ENCODE peak calls at places on chromosomes 5 and 9, in seven cellular contexts. D is tibial nerve, L is testis, W is heart left ventricle, C is HepG2, F is spleen, B is erythroblast. G is an unnamed sample.

GRCh38 chr9:38066907-38067610 is 2.0 kb downstream of the SHB start:
- DNase-seq in C (no peak), W (peak; percentile 62), D (no peak), F (peak; percentile 83), L (peak; percentile 29), B (peak; percentile 28), G (peak; percentile 80)

GRCh38 chr9:98427491-98427890 is 172.0 kb upstream of the TBC1D2 start:
- DNase-seq in F (no peak), C (no peak), W (no peak), L (no peak), B (no peak), D (no peak), G (no peak)

GRCh38 chr9:114004221-114004716 is 73.8 kb downstream of the AMBP start:
- DNase-seq in D (no peak), C (no peak), F (peak; percentile 73), B (no peak), W (peak; percentile 84), L (peak; percentile 38), G (peak; percentile 45)

GRCh38 chr9:79962836-79963235 is 391.1 kb downstream of the TLE4 start:
- DNase-seq in F (no peak), W (no peak), D (no peak), B (no peak), C (no peak), L (no peak), G (no peak)

GRCh38 chr9:95587071-95587964 is 70.5 kb upstream of the PTCH1 start:
- DNase-seq in L (no peak), W (no peak), C (no peak), B (no peak), F (no peak), D (no peak), G (no peak)

GRCh38 chr9:117869287-117869686 is 165.1 kb downstream of the TLR4 start:
- DNase-seq in F (no peak), L (no peak), C (no peak), D (no peak), W (no peak), B (no peak), G (no peak)

GRCh38 chr5:96279796-96280542 is 153.1 kb downstream of the PCSK1 start:
- DNase-seq in F (no peak), L (no peak), W (no peak), C (peak; percentile 62), D (no peak), B (no peak), G (no peak)

GRCh38 chr5:6158974-6159863 is 219.1 kb downstream of the MED10 start:
- DNase-seq in C (peak; percentile 12), L (no peak), W (no peak), D (no peak), F (no peak), B (no peak), G (no peak)

GRCh38 chr5:14464661-14465060 is 116.9 kb upstream of the OTULINL start:
- DNase-seq in L (no peak), B (no peak), D (no peak), W (no peak), F (no peak), C (no peak), G (no peak)

GRCh38 chr5:96079075-96079474 is 117.4 kb upstream of the ELL2 start:
- DNase-seq in D (no peak), F (no peak), W (no peak), L (no peak), C (peak; percentile 35), B (no peak), G (no peak)

GRCh38 chr9:79224672-79225433 is 346.9 kb upstream of the TLE4 start:
- DNase-seq in B (no peak), D (no peak), L (no peak), F (no peak), C (no peak), W (no peak), G (no peak)

DNA sequence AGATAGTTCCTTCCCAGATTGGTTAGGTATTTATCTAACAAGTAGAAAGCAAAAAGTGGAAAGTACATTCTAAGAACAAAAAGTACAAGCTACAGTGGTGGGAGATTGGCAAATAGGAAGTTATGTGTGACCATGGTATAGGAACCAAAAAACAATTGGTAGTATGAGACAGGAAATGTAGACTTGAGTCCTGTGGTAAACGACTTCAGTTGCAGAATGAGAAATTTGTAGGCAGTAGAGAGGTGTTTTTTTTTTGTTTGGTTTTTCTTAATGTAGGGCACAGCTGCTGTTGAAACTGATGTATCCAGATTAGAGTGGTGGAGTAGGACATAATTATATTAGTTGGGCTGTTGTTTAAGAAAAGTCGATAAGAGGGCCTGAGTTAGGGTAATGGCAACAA is 72.0 kb downstream of the CCNH start:
- DNase-seq in C (no peak), F (no peak), D (no peak), L (no peak), B (no peak), W (no peak), G (no peak)
- TF ChIP-seq POLR2A in C (no peak), F (no peak), D (no peak), L (no peak), B (no peak), W (no peak), G (no peak)

DNA sequence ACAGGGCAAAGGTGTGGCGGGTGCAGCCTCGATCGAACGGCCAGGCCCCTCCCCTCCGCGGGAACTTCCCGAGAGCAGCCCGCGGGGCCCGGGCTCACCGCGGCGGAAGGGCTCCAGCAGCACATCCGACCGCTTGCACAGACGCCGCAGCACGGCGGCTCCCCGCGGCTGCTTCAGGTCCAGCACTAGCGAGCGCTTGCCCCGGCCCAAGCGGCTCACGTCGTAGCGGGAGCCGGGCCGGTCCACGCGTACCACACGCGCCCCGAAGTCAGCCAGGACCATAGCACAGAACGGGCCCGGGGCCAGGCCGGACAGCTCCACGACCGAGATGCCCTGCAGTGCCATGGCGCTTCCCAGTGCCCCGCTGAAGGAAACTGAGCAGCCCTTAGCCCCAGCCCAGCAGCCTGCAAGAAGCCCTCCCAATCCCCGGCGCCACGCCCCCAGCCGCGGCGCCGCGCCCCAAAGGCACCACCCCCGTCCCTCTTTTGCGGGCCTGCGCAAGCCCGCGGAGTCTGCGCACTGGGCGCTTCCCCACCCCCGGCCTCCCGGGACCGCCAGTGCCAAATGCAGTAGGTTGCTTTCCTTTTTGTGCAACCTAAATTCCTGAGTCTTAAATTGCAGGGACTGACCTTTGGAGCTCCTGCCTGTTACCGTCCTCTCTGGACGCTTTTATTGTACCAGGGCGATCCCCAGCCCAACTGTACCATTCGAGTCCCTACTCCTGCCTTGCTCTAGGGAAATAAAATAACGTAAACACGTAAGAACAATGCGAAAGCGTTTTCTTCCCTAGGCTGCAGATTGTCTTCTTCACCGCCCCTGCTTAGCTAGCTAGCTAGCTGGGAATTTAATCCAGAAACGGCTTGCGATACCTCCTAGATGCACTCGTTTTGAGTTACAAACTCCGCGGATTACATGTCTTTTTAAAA is at the start of gene AMACR:
- DNase-seq in D (peak; percentile 80), F (peak; percentile 98), L (peak; percentile 93), W (peak; percentile 93), B (peak; percentile 92), C (peak; percentile 95), G (peak; percentile 94)
- TF ChIP-seq POLR2A in D (peak; percentile 89), F (no peak), L (peak; percentile 35), W (no peak), B (peak; percentile 86), C (peak; percentile 94), G (peak; percentile 93)

GRCh38 chr9:107283621-107284616 is 840 bp downstream of the RAD23B start:
- DNase-seq in D (peak; percentile 37), F (peak; percentile 95), W (peak; percentile 81), L (peak; percentile 84), B (peak; percentile 82), C (peak; percentile 73), G (peak; percentile 81)
- TF ChIP-seq POLR2A in D (no peak), F (no peak), W (no peak), L (no peak), B (no peak), C (no peak), G (no peak)

GRCh38 chr9:101114317-101114716 is 85.8 kb downstream of the PLPPR1 start:
- DNase-seq in B (no peak), C (no peak), D (no peak), L (no peak), F (no peak), W (no peak), G (no peak)

GRCh38 chr9:101121836-101122399 is 93.4 kb downstream of the PLPPR1 start:
- DNase-seq in W (no peak), D (no peak), L (no peak), C (no peak), F (no peak), B (no peak), G (no peak)

GRCh38 chr9:101115062-101115461 is 86.5 kb downstream of the PLPPR1 start:
- DNase-seq in B (no peak), W (no peak), D (no peak), L (no peak), F (no peak), C (no peak), G (no peak)

GRCh38 chr9:101117091-101117490 is 88.6 kb downstream of the PLPPR1 start:
- DNase-seq in D (no peak), W (no peak), F (no peak), L (no peak), B (no peak), C (no peak), G (no peak)

GRCh38 chr9:101119206-101119819 is 90.8 kb downstream of the PLPPR1 start:
- DNase-seq in B (peak; percentile 15), F (no peak), W (peak; percentile 23), D (no peak), L (peak; percentile 63), C (peak; percentile 57), G (no peak)
- TF ChIP-seq POLR2A in B (no peak), F (no peak), W (no peak), D (no peak), L (no peak), C (no peak), G (no peak)

GRCh38 chr9:69463497-69464068 is 138.6 kb downstream of the ENTREP1 start:
- DNase-seq in W (no peak), D (no peak), L (no peak), C (no peak), F (no peak), B (no peak), G (no peak)

GRCh38 chr9:69469136-69469535 is 144.1 kb downstream of the ENTREP1 start:
- DNase-seq in W (no peak), C (no peak), B (no peak), F (no peak), L (no peak), D (no peak), G (no peak)

GRCh38 chr9:69468380-69468779 is 143.4 kb downstream of the ENTREP1 start:
- DNase-seq in D (no peak), B (no peak), F (no peak), L (no peak), C (no peak), W (no peak), G (no peak)

GRCh38 chr9:69465473-69465872 is 140.5 kb downstream of the ENTREP1 start:
- DNase-seq in D (peak; percentile 50), F (no peak), L (peak; percentile 76), W (peak; percentile 35), B (no peak), C (no peak), G (no peak)

GRCh38 chr9:69466151-69466550 is 141.1 kb downstream of the ENTREP1 start:
- DNase-seq in W (no peak), B (no peak), C (no peak), D (no peak), F (no peak), L (peak; percentile 41), G (no peak)
- TF ChIP-seq POLR2A in W (no peak), B (no peak), C (no peak), D (no peak), F (no peak), L (no peak), G (no peak)